ENCODE peak calls at places on chromosomes 16 and 17, in five cellular contexts. P is SK-N-SH, I is fibroblast of lung, R is K562, X is neural progenitor cell. A is an unnamed sample.
A peak's percentile ranks its signal among the peaks of the same experiment; 100 is the strongest.

GRCh38 chr17:59547131-59547915 is 18.1 kb upstream of the DHX40 start:
- DNase-seq in P (peak; percentile 87), I (peak; percentile 10), R (no peak), X (no peak), A (no peak)

GRCh38 chr16:19136549-19137196 is 22.9 kb downstream of the ITPRIPL2 start:
- DNase-seq in P (peak; percentile 36), I (no peak), R (no peak), X (no peak), A (no peak)

GRCh38 chr17:81221842-81222619 is 734 bp downstream of the CEP131 start:
- DNase-seq in P (peak; percentile 74), I (no peak), R (no peak), X (peak; percentile 52), A (no peak)

GRCh38 chr17:46736100-46736499 is 82.4 kb downstream of the WNT3 start:
- DNase-seq in P (no peak), I (no peak), R (no peak), X (no peak), A (no peak)

GRCh38 chr16:85689285-85689949 is 663 bp upstream of the GINS2 start:
- DNase-seq in P (no peak), I (no peak), R (no peak), X (no peak), A (peak; percentile 50)

GRCh38 chr16:53131050-53131362 is 76.2 kb downstream of the CHD9 start:
- DNase-seq in P (no peak), I (no peak), R (no peak), X (peak; percentile 81), A (no peak)

GRCh38 chr16:68345351-68345810 is 34.6 kb downstream of the PRMT7 start:
- DNase-seq in P (no peak), I (peak; percentile 48), R (no peak), X (no peak), A (peak; percentile 37)

GRCh38 chr17:64323774-64324173 is 60.7 kb upstream of the TEX2 start:
- DNase-seq in P (no peak), I (no peak), R (no peak), X (no peak), A (peak; percentile 3)

GRCh38 chr17:45749831-45750335 is 34.2 kb upstream of the CRHR1 start:
- DNase-seq in P (no peak), I (no peak), R (no peak), X (no peak), A (peak; percentile 29)

GRCh38 chr17:44438634-44439033 is 49.2 kb upstream of the ITGA2B start:
- DNase-seq in P (peak; percentile 8), I (no peak), R (no peak), X (peak; percentile 6), A (no peak)

GRCh38 chr17:32794533-32795246 is 82.2 kb downstream of the MYO1D start:
- DNase-seq in P (no peak), I (no peak), R (peak; percentile 24), X (no peak), A (no peak)

GRCh38 chr17:49968380-49969133 is 433 bp upstream of the DLX4 start:
- DNase-seq in P (peak; percentile 97), I (peak; percentile 69), R (peak; percentile 89), X (peak; percentile 93), A (peak; percentile 88)

GRCh38 chr17:1029196-1029911 is 32.4 kb downstream of the TIMM22 start:
- DNase-seq in P (no peak), I (peak; percentile 59), R (no peak), X (no peak), A (no peak)

GRCh38 chr16:12737563-12737962 is 66.1 kb downstream of the CPPED1 start:
- DNase-seq in P (no peak), I (no peak), R (no peak), X (no peak), A (no peak)

GRCh38 chr16:8850279-8850885 is 18.4 kb downstream of the CARHSP1 start:
- DNase-seq in P (peak; percentile 36), I (peak; percentile 81), R (no peak), X (no peak), A (peak; percentile 79)

GRCh38 chr16:58018803-58019202 is 6.8 kb upstream of the MMP15 start:
- DNase-seq in P (peak; percentile 13), I (no peak), R (no peak), X (peak; percentile 39), A (peak; percentile 51)

GRCh38 chr16:10992112-10992511 is 47.7 kb downstream of the CLEC16A start:
- DNase-seq in P (no peak), I (peak; percentile 91), R (no peak), X (no peak), A (no peak)

GRCh38 chr17:40191237-40192208 is 14.3 kb downstream of the RAPGEFL1 start:
- DNase-seq in P (peak; percentile 87), I (peak; percentile 79), R (peak; percentile 83), X (peak; percentile 88), A (peak; percentile 93)

DNA sequence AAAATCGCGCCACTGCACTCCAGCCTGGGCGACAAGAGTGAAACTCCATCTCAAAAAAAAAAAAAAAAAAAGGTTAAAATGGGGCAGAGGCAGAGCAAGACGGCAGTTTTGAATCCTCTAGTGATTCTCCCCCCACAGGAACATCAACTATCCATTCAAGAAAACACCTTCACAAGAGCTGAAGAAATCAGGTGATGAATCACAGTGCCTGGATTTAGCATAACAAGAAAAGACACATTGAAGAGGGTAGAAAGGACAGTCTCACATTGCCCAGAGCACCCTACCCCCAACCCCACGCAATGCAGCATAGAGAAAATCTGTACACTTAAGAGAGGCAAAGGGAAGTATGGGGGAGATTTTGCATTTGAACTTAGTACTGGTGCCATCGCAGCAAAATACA is 28.8 kb upstream of the RNF43 start:
- DNase-seq in P (no peak), I (no peak), R (no peak), X (no peak), A (no peak)
- H3K9ac ChIP-seq in P (no peak overlapping the region), I (no peak overlapping the region), R (no peak overlapping the region), X (no peak overlapping the region), A (no peak overlapping the region)

DNA sequence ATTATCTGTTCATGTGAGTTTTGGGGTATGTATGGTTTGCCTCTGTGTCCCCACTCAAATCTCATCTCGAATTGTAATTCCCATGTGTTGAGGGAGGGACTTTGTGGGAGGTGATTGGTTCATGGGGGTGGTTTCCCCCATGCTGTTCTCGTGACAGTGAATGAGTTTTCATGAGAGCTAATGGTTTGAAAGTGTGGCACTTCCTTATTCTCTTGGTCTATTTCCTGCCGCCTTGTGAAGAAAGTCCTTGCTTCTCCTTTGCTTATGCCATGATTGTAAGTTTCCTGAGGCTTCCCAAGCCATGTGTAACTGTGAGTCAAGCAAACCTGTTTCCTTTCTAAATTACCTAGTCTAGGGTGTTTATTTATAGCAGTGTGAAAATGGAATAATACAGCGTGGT is 128.1 kb upstream of the HS3ST4 start:
- DNase-seq in P (no peak), I (no peak), R (no peak), X (no peak), A (no peak)
- TF ChIP-seq CTCF in P (no peak), I (no peak), R (no peak), X (no peak), A (no peak)

GRCh38 chr16:4862639-4863038 is 15.4 kb downstream of the UBN1 start:
- DNase-seq in P (no peak), I (no peak), R (no peak), X (no peak), A (no peak)
- H3K27ac ChIP-seq in P (no peak overlapping the region), I (no peak overlapping the region), R (no peak overlapping the region), X (no peak overlapping the region), A (no peak overlapping the region)

DNA sequence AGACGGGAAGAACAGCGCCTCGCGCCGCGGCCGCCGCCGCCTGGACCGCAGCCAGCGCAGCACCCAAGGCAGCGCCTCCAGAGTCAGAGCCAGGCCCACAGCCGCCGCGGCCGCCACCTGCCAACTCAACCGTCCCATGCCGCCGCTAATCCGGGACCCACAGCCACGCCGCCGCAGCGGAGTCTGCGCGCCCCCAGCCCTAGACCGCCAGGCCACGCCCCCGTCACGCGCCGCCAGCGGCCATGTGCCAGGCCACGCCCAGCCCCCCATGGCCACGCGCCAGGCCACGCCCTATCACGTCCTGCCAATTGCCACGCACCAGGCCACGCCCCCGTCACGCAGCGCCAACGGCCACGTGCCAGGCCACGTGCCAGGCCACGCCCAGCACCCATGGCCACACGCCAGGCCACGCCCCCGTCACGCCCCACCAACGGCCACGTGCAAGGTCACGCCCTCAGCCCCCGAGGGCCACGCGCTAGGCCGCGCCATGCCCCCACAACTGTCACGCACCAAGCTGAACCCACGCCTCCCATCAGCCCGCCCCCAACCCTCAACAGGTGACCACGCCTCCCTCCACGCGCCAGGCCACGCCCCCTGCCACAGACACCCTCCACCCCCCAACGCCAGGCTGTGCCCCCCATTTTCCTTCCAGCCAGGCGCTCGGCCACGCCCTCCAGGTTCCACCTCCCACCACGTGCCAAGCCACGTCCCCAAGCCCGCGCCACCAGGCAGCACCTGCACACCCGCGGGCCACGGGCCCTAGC is at the start of gene PLD6:
- DNase-seq in P (peak; percentile 96), I (peak; percentile 52), R (peak; percentile 86), X (no peak), A (peak; percentile 95)
- H3K9ac ChIP-seq in P (peak within 1 kb of the TSS; percentile 76), I (peak within 1 kb of the TSS; percentile 62), R (peak within 1 kb of the TSS; percentile 88), X (no peak within 1 kb of the TSS), A (peak within 1 kb of the TSS; percentile 33)

GRCh38 chr16:56401482-56401881 is 23.9 kb downstream of the AMFR start:
- DNase-seq in P (peak; percentile 52), I (no peak), R (peak; percentile 21), X (peak; percentile 22), A (no peak)

GRCh38 chr16:56399047-56399446 is 26.3 kb downstream of the AMFR start:
- DNase-seq in P (no peak), I (no peak), R (no peak), X (no peak), A (no peak)

GRCh38 chr16:56400458-56400857 is 24.9 kb downstream of the AMFR start:
- DNase-seq in P (no peak), I (peak; percentile 42), R (no peak), X (no peak), A (no peak)

DNA sequence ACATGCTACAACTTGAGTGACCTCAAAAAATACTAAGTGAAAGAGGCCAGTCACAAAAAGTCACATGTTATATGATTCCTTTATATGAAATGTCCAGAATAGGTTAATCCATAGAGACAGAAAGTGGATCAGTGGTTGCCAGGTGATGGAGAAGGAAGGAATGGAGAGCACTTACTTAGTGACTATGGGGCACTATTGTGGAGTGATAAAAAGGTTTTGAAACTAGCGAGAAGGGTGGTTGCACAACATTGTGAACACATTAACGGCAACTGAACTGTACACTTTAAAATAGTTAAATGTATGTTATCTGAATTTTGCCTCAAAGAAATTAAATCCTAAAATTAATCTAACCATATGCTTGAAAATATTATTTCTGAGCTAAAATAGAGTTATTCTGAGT is 25.9 kb downstream of the AMFR start:
- DNase-seq in P (no peak), I (no peak), R (no peak), X (no peak), A (no peak)
- TF ChIP-seq CTCF in P (no peak), I (no peak), R (no peak), X (no peak), A (no peak)

DNA sequence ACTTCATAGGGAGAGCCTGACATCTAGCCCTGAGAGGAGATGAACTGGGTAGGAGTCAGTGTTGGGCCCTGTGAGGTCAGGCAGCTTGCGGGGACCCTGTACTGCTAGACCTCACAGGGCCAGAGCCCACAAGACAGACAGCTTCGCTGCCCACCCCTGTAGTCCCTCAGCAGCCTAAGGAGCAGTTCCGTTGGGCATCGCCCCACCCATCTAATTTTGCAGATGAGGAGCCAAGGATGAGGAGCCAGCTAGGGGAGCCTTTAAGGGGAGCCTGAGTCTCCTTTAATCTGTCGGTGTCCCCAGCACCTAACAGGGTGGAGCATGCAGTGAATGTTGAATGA is 755 bp upstream of the TUFM start:
- DNase-seq in P (no peak), I (no peak), R (no peak), X (peak; percentile 21), A (peak; percentile 61)
- H3K27ac ChIP-seq in P (peak overlapping the region; percentile 65), I (peak overlapping the region; percentile 59), R (peak overlapping the region; percentile 70), X (no peak overlapping the region), A (peak overlapping the region; percentile 79)

A was measured in kidney.